ENCODE peak calls at places on chromosomes 12 and 14, in seven cellular contexts. G is SK-N-SH, W is A549, C is K562, X is WTC11, K is HepG2, V is GM12878. D is an unnamed sample.

GRCh38 chr12:128823216-128823915 is 392 bp downstream of the SLC15A4 start:
- DNase-seq in C (peak), K (peak), V (no peak), W (no peak), X (peak), G (no peak), D (peak)

GRCh38 chr14:92726135-92726932 is 22.1 kb downstream of the LGMN start:
- DNase-seq in W (peak), K (no peak), G (no peak), X (no peak), C (peak), V (no peak), D (no peak)

GRCh38 chr12:5262450-5262849 is 169.5 kb upstream of the NTF3 start:
- DNase-seq in C (no peak), X (no peak), V (no peak), K (no peak), W (no peak), G (no peak), D (no peak)

GRCh38 chr14:75370416-75371205 is 57.2 kb upstream of the JDP2 start:
- DNase-seq in V (no peak), X (no peak), K (no peak), C (no peak), W (no peak), G (no peak), D (no peak)

GRCh38 chr12:108605000-108605689 is 7.3 kb upstream of the TMEM119 start:
- DNase-seq in V (no peak), W (no peak), X (no peak), C (no peak), K (peak), G (no peak), D (no peak)

GRCh38 chr14:79016828-79017505 is 846.8 kb downstream of the NRXN3 start:
- DNase-seq in K (peak), V (no peak), X (no peak), W (peak), G (no peak), C (no peak), D (no peak)

GRCh38 chr14:80543211-80543610 is 331.9 kb upstream of the DIO2 start:
- DNase-seq in G (no peak), X (no peak), C (no peak), W (no peak), V (no peak), K (no peak), D (no peak)

GRCh38 chr12:81644503-81644902 is 114.6 kb downstream of the PPFIA2 start:
- DNase-seq in K (peak), C (no peak), V (no peak), W (peak), G (peak), X (no peak), D (no peak)

GRCh38 chr14:52950898-52951729 is at the start of gene FERMT2:
- DNase-seq in V (no peak), K (peak), C (peak), G (peak), X (peak), W (peak), D (no peak)

GRCh38 chr14:67532998-67533753 is at the start of gene PLEKHH1:
- DNase-seq in G (peak), K (peak), X (peak), C (peak), V (no peak), W (peak), D (peak)

GRCh38 chr12:48078901-48079300 is 27.0 kb downstream of the SENP1 start:
- DNase-seq in X (no peak), G (no peak), K (no peak), C (no peak), V (no peak), W (no peak), D (no peak)

GRCh38 chr12:89111964-89112363 is 240.3 kb downstream of the DUSP6 start:
- DNase-seq in X (no peak), G (no peak), C (no peak), K (no peak), V (no peak), W (no peak), D (no peak)

GRCh38 chr14:91867316-91867988 is at the start of gene TC2N:
- DNase-seq in V (no peak), X (no peak), C (no peak), G (no peak), W (no peak), K (no peak), D (no peak)

GRCh38 chr14:54121461-54121860 is 164.8 kb upstream of the BMP4 start:
- DNase-seq in K (no peak), C (no peak), G (no peak), V (no peak), W (no peak), X (no peak), D (no peak)

GRCh38 chr14:70525691-70526090 is 9.1 kb downstream of the ADAM20 start:
- DNase-seq in C (no peak), V (no peak), X (no peak), K (no peak), G (peak), W (no peak), D (no peak)

GRCh38 chr14:65137648-65138317 is 35.5 kb upstream of the MAX start:
- DNase-seq in C (no peak), X (no peak), K (no peak), V (no peak), W (no peak), G (no peak), D (no peak)

GRCh38 chr12:130482448-130482847 is 144.8 kb downstream of the PIWIL1 start:
- DNase-seq in X (peak), K (no peak), V (no peak), C (no peak), W (peak), G (no peak), D (peak)

GRCh38 chr14:21044106-21044618 is 2.0 kb downstream of the RNASE7 start:
- DNase-seq in K (peak), W (no peak), C (no peak), G (peak), X (no peak), V (no peak), D (no peak)

GRCh38 chr14:20164462-20164861 is 25.8 kb downstream of the OR4N5 start:
- DNase-seq in X (no peak), C (no peak), K (no peak), W (no peak), V (no peak), G (no peak), D (no peak)

GRCh38 chr14:94461526-94462218 is 9.1 kb upstream of the SERPINA11 start:
- DNase-seq in W (no peak), G (no peak), V (no peak), C (no peak), X (no peak), K (no peak), D (no peak)

GRCh38 chr14:77239412-77239811 is 31.6 kb downstream of the NGB start:
- DNase-seq in G (no peak), K (no peak), C (no peak), V (no peak), W (no peak), X (no peak), D (no peak)

GRCh38 chr14:77240336-77240915 is 30.6 kb downstream of the NGB start:
- DNase-seq in K (no peak), W (no peak), G (no peak), X (no peak), V (no peak), C (no peak), D (no peak)

GRCh38 chr14:77236814-77237213 is 34.2 kb downstream of the NGB start:
- DNase-seq in K (no peak), G (no peak), W (no peak), V (no peak), X (no peak), C (no peak), D (no peak)

GRCh38 chr14:77238356-77238755 is 32.6 kb downstream of the NGB start:
- DNase-seq in K (no peak), V (no peak), C (no peak), G (no peak), W (no peak), X (no peak), D (no peak)

DNA sequence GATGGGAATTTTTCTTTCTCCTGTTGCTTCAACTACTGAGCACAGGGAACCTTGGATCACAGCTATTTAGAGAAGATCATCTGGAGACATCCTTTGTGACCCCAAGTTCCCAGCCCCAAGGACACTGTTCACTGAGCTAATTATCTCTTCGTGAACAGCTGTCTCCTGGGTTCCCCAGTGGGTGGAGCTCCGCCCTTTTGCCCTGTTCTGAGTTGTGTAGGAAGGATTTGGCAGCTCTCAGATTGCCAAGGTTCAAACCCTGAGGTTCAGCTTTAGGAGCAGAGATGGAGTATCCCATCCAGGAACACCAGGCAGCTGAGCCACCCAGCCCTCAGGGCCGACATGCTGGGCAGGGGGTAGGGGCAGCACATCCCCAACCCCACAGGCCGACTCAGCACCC is 32.0 kb downstream of the NGB start:
- DNase-seq in V (no peak), G (no peak), W (no peak), X (no peak), K (no peak), C (no peak), D (no peak)
- TF ChIP-seq MAX in V (no peak), G (no peak), W (no peak), X (no peak), K (no peak), C (no peak), D (no peak)

GRCh38 chr12:59030415-59030814 is 110.1 kb upstream of the LRIG3 start:
- DNase-seq in K (no peak), G (no peak), X (no peak), C (no peak), W (no peak), V (no peak), D (no peak)
- TF ChIP-seq USF2 in K (no peak), G (no peak), X (no peak), C (no peak), W (no peak), V (no peak), D (no peak)

DNA sequence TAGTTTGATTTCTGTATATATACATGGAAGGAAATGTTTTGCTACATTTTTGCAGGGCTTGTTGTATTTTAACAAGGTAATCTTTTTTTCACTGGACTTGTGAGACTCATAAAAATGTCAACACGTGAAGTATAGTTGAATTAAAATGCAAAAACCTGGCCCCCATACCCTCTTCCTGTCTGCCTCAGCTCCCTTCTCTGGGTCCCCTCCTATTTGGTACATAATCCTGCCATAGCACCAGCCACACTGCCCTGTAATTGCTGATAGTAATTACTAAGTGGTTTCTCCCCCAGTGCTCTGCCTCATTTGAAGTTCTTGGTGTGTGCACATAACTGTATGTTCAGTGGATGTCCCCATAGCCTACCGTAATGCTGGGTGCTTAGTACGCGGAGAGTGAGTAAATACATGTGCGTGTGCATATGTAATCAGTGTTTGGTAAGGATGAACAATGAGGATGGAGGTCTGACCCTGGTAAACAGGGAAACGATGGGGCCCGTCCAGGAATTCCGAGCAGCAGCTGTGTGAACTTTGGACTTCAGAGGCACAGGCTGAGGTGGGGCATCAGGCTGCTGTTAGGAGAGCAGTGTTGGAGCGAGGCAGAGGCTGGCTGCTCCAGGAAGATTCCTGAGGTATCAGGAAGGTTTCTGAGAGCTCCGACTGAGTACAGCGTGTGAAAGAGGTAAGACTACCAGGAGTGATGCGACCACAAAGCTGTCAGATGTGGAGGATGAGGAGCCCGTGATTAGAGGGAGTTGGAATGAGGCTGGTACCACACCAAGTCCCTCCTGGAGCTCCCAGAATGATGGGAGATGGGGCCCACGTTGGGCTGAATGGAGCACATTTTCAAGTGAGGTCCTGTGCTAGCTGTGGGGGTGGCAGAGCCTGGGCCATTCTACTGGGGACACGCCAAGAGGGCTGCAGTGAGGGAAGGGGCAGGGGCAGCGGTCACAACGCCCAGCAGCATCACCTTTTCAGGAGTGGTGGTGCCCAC is 106.8 kb downstream of the PELI2 start:
- DNase-seq in C (no peak), K (peak), G (no peak), W (peak), X (no peak), V (no peak), D (no peak)
- TF ChIP-seq MAX in C (no peak), K (no peak), G (no peak), W (peak), X (no peak), V (no peak), D (no peak)

GRCh38 chr14:74221741-74222140 is 17.5 kb upstream of the VSX2 start:
- DNase-seq in K (no peak), G (no peak), C (no peak), X (no peak), W (no peak), V (no peak), D (no peak)
- TF ChIP-seq USF2 in K (no peak), G (no peak), C (no peak), X (no peak), W (no peak), V (no peak), D (no peak)